ENCODE peak calls at places on chromosome 12, in ten cellular contexts. W is foreskin fibroblast; Q is fibroblast of mammary gland; E is AG09309; K is GM23338; M is heart left ventricle; D is upper lobe of left lung; T is ascending aorta; B is CD8-positive, alpha-beta T cell; H is HFF-Myc. R is an unnamed sample.

GRCh38 chr12:126160912-126161311 is 1095.7 kb downstream of the AACS start:
- DNase-seq in W (no peak), Q (no peak), E (no peak), K (no peak), M (no peak), D (no peak), T (no peak), B (no peak), H (no peak), R (no peak)

GRCh38 chr12:43957732-43958131 is 121.9 kb downstream of the TMEM117 start:
- DNase-seq in W (peak), Q (peak), E (peak), K (peak), M (no peak), D (no peak), T (no peak), B (no peak), H (peak), R (peak)

GRCh38 chr12:88451254-88451653 is 129.0 kb downstream of the KITLG start:
- DNase-seq in W (no peak), Q (no peak), E (no peak), K (no peak), M (no peak), D (no peak), T (no peak), B (no peak), H (no peak), R (no peak)

GRCh38 chr12:83042441-83043215 is 355.9 kb downstream of the TMTC2 start:
- DNase-seq in W (peak), Q (no peak), E (no peak), K (peak), M (no peak), D (no peak), T (no peak), B (no peak), H (no peak), R (no peak)

GRCh38 chr12:68007466-68007865 is 18.2 kb downstream of the IFNG-AS1 start:
- DNase-seq in W (peak), Q (peak), E (peak), K (no peak), M (no peak), D (no peak), T (no peak), B (no peak), H (no peak), R (peak)

GRCh38 chr12:104285740-104286537 is 17.6 kb upstream of the EID3 start:
- DNase-seq in W (peak), Q (no peak), E (no peak), K (no peak), M (no peak), D (no peak), T (no peak), B (no peak), H (no peak), R (no peak)

GRCh38 chr12:132014915-132015280 is 65.2 kb downstream of the EP400 start:
- DNase-seq in W (no peak), Q (no peak), E (no peak), K (peak), M (no peak), D (no peak), T (no peak), B (no peak), H (no peak), R (no peak)

GRCh38 chr12:70920251-70920851 is at the start of gene PTPRR:
- DNase-seq in W (peak), Q (no peak), E (no peak), K (peak), M (no peak), D (peak), T (no peak), B (no peak), H (no peak), R (no peak)

GRCh38 chr12:17344649-17345048 is 738.7 kb upstream of the LMO3 start:
- DNase-seq in W (no peak), Q (no peak), E (no peak), K (peak), M (no peak), D (no peak), T (no peak), B (no peak), H (no peak), R (no peak)

GRCh38 chr12:75404231-75404630 is 13.3 kb downstream of the GLIPR1L2 start:
- DNase-seq in W (peak), Q (no peak), E (no peak), K (no peak), M (no peak), D (no peak), T (no peak), B (no peak), H (no peak), R (no peak)

GRCh38 chr12:71848212-71848611 is 8.7 kb downstream of the TBC1D15 start:
- DNase-seq in W (no peak), Q (peak), E (no peak), K (no peak), M (no peak), D (no peak), T (no peak), B (no peak), H (no peak), R (no peak)

GRCh38 chr12:11686135-11686534 is 36.7 kb downstream of the ETV6 start:
- DNase-seq in W (no peak), Q (no peak), E (no peak), K (no peak), M (no peak), D (no peak), T (no peak), B (no peak), H (no peak), R (no peak)

DNA sequence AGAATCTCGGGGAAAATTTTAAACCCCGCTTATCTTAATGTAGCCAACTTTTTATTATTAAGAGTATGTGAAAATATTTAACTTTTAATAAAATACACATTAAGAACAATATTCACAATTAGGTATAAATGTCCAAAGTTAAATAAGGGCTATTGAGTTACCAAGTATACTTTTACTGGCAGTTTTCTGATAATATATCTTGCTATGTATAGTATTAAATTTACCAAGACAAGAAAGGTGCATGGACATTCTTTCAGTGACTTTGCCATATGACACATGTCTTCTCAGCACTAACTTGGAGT is 115.4 kb downstream of the MON2 start:
- DNase-seq in W (no peak), Q (no peak), E (no peak), K (no peak), M (no peak), D (no peak), T (no peak), B (no peak), H (no peak), R (no peak)
- TF ChIP-seq CTCF in W (no peak), Q (no peak), E (no peak), K (no peak), M (no peak), D (no peak), T (no peak), B (peak), H (no peak), R (no peak)

DNA sequence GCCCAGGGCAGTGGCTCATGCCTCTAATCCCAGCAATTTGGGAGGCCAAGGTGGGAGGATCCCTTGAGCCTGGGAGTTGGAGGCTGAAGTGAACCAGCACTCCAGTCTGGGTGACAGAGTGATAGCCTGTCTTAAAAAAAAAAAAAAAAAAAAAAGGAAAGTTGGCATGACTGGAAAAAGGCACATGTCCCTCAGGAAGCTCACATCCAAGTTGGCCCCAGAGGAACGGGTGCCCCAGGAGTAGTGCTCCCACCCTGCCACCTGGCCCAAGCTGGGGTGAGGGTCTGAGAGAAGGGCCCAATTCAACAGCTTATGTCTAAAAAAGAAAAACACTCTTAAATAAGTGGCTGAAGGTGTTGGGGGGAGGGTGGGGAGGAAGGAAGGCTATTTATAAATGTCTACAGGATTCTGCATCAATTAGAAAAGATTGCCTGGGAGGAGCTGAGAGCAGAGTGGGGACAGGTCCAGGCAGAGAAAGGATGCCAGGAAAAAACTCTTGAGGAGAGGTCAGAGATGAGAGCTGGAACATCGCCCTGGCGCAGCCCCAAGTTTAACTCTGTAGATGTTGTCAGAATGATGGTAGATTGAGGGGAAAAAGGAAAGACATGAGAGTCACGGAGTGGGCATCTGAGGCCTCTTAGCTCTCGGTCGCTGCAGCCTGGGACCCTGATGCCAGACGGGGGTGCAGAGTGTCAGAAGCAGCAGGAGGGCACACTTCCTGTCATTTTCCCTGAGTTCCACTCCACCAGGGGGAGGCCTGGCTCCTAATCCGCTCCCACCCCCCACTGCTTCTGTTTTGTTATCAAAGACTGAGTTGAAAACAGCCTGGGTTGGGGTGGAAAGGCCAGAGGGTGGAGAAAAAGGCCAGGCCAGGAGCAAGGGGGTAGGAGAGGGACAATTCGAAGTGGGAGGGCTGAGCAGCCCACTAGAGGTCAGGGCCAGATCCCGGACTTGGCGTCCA is 7.3 kb downstream of the SPRYD3 start:
- DNase-seq in W (peak), Q (peak), E (no peak), K (no peak), M (peak), D (no peak), T (no peak), B (no peak), H (no peak), R (no peak)
- TF ChIP-seq CTCF in W (peak), Q (peak), E (peak), K (peak), M (no peak), D (no peak), T (no peak), B (no peak), H (no peak), R (peak)

DNA sequence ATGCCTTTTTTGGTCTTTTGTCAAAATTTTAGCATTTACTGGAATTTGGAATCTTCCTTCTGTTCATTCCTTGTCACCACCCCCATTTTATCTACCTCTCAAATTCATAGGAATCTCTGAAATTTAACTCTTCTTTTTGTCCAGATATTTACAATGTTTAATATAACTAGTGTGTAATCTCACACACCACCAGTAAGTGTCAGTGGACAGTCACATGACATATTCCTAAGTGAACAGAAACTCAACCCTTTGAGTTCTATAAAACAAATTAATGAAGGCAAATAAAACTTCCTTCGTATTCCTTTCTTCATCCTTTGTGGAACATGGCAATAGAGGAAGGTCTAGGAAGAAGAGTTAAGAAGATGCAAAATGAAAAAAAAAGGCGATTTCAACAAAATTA is 26.6 kb downstream of the ATF7 start:
- DNase-seq in W (no peak), Q (no peak), E (no peak), K (no peak), M (no peak), D (no peak), T (no peak), B (no peak), H (no peak), R (no peak)
- TF ChIP-seq CTCF in W (no peak), Q (no peak), E (no peak), K (no peak), M (no peak), D (no peak), T (no peak), B (peak), H (no peak), R (no peak)

GRCh38 chr12:101570022-101570421 is 24.7 kb upstream of the MYBPC1 start:
- DNase-seq in W (peak), Q (peak), E (peak), K (peak), M (no peak), D (no peak), T (no peak), B (no peak), H (peak), R (peak)
- TF ChIP-seq CTCF in W (peak), Q (peak), E (peak), K (peak), M (peak), D (no peak), T (no peak), B (no peak), H (peak), R (peak)

DNA sequence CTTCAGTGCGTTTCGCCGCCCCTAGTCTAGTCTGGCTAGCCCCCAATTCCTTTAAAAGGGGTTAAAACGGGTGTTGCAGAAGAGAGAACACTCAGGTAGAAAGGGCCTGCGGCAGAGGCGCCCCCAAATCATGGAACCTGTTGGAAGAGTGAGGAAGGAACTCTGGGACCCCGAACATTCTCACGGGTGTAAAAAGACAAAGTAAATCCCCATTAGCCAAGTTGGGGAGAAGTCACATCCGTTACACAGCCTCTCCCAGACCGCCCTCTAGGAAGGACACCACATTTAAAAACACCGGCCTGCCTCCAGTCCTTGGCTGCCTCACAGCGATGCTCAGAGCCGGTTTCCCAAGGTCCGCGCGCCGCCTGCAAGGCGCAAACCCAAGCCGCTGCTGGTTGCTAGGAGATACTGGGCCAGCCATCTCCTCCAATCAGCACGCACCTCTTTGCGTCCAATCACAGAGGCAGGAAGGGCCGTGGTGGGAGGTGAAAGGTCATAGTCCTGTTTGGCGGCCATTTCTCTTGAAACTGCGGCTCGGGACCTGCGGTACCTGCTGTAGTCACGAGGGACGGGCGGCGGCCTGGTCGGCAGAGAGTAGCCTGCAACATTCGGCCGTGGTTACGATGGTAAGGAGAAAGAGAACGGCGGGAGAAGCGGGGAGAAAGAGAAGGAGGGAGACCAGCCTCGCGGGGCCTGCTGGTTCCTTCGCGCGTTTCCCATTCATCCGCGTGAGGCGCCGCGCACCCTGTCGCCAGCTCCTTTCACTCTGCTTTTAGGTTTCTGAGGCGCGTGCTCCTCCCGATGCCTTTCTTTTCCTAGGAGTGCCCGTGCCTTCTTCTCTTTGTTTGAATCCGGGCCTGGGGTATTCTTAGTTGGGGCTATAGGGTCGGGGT is at the start of gene SNRPF:
- DNase-seq in W (peak), Q (peak), E (peak), K (peak), M (peak), D (peak), T (peak), B (peak), H (peak), R (peak)
- TF ChIP-seq CTCF in W (peak), Q (peak), E (no peak), K (no peak), M (no peak), D (no peak), T (no peak), B (no peak), H (no peak), R (peak)

GRCh38 chr12:40970320-40970907 is 217.7 kb upstream of the PDZRN4 start:
- DNase-seq in W (no peak), Q (no peak), E (no peak), K (peak), M (no peak), D (no peak), T (no peak), B (no peak), H (no peak), R (no peak)
- TF ChIP-seq CTCF in W (no peak), Q (no peak), E (no peak), K (no peak), M (no peak), D (no peak), T (no peak), B (no peak), H (no peak), R (no peak)

DNA sequence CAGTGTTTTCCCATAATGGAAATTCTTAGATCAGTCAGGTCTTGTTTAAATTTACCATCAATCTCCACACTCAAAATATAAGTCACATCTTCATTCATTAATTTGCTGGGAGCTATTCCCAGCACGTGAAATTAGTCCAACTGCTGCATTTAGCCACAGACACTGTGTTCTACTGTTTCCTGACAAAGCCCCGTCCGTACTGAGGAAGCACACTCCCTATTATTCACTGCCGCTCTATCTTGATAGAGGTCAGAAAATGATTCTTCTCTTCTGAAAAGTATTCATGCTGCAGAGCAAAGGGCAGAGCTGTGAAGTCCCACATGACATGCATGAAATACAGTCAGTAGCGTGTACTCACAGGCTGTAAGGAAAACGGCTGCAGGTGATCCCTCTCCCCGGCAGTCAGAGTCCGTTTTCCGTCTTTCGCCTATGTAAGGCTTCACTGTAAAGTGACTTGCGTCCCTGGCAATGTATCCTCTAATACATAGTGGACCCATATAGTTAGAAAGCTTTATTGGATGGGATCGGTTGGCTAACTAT is 302.5 kb upstream of the FKBP4 start:
- DNase-seq in W (no peak), Q (no peak), E (no peak), K (no peak), M (no peak), D (no peak), T (no peak), B (no peak), H (no peak), R (no peak)
- TF ChIP-seq CTCF in W (no peak), Q (no peak), E (no peak), K (no peak), M (no peak), D (no peak), T (no peak), B (no peak), H (no peak), R (no peak)

R was measured in AG09319.